ENCODE peak calls at places on chromosomes 6 and 20, in four cellular contexts. U is AG04449, G is lower leg skin, X is GM06990. C is an unnamed sample.
A peak's percentile ranks its signal among the peaks of the same experiment; 100 is the strongest.

GRCh38 chr6:102571236-102571908 is 1177.9 kb downstream of the GRIK2 start:
- DNase-seq in U (no peak), X (no peak), G (no peak), C (no peak)

GRCh38 chr20:43220612-43221011 is 30.9 kb upstream of the PTPRT start:
- DNase-seq in G (no peak), U (no peak), X (no peak), C (peak; percentile 63)

GRCh38 chr20:8156603-8157079 is 24.6 kb downstream of the PLCB1 start:
- DNase-seq in X (peak; percentile 35), U (no peak), G (no peak), C (peak; percentile 38)

GRCh38 chr6:101402618-101403002 is 9.1 kb downstream of the GRIK2 start:
- DNase-seq in X (no peak), G (no peak), U (no peak), C (no peak)

GRCh38 chr20:38649275-38649891 is 47.8 kb downstream of the ARHGAP40 start:
- DNase-seq in G (no peak), X (no peak), U (no peak), C (peak; percentile 48)

GRCh38 chr6:41747256-41748101 is at the start of gene PGC:
- DNase-seq in G (no peak), U (no peak), X (no peak), C (peak; percentile 34)

GRCh38 chr20:3696200-3696599 is 14.4 kb upstream of the ADAM33 start:
- DNase-seq in U (no peak), G (no peak), X (no peak), C (no peak)

GRCh38 chr6:75147512-75147911 is 58.3 kb downstream of the COL12A1 start:
- DNase-seq in X (peak; percentile 22), G (no peak), U (no peak), C (no peak)

GRCh38 chr6:3139090-3139903 is 18.0 kb downstream of the TUBB2A start:
- DNase-seq in U (no peak), G (peak; percentile 49), X (peak; percentile 26), C (peak; percentile 44)

GRCh38 chr6:72811971-72812421 is 190.1 kb downstream of the KCNQ5 start:
- DNase-seq in X (no peak), G (no peak), U (no peak), C (peak; percentile 33)

GRCh38 chr6:51077967-51078518 is 259.4 kb downstream of the TFAP2B start:
- DNase-seq in X (no peak), U (no peak), G (no peak), C (no peak)

GRCh38 chr6:1594495-1595200 is 15.1 kb upstream of the FOXC1 start:
- DNase-seq in U (no peak), X (no peak), G (no peak), C (no peak)

GRCh38 chr6:5302220-5302946 is 41.1 kb downstream of the FARS2 start:
- DNase-seq in U (no peak), X (peak; percentile 83), G (no peak), C (no peak)

GRCh38 chr20:23647346-23647745 is 9.6 kb upstream of the CST3 start:
- DNase-seq in G (no peak), U (no peak), X (no peak), C (no peak)

GRCh38 chr20:13397300-13397724 is 176.2 kb downstream of the ISM1 start:
- DNase-seq in X (no peak), U (peak; percentile 55), G (no peak), C (peak; percentile 12)

GRCh38 chr6:163338671-163339405 is 75.7 kb upstream of the QKI start:
- DNase-seq in G (no peak), X (no peak), U (peak; percentile 33), C (peak; percentile 61)

GRCh38 chr20:48815537-48815936 is 12.3 kb downstream of the PREX1 start:
- DNase-seq in U (no peak), G (no peak), X (no peak), C (no peak)

GRCh38 chr20:49989234-49990065 is 6.7 kb downstream of the SNAI1 start:
- DNase-seq in U (peak; percentile 34), G (peak; percentile 59), X (no peak), C (peak; percentile 88)

GRCh38 chr6:12138377-12138776 is 126.3 kb downstream of the HIVEP1 start:
- DNase-seq in U (no peak), G (no peak), X (no peak), C (peak; percentile 17)

GRCh38 chr20:23160536-23161243 is 74.6 kb upstream of the CD93 start:
- DNase-seq in U (no peak), X (no peak), G (no peak), C (peak; percentile 48)

GRCh38 chr20:44471481-44471882 is 4.2 kb upstream of the TTPAL start:
- DNase-seq in X (no peak), G (no peak), U (no peak), C (peak; percentile 71)

GRCh38 chr20:10635476-10636208 is 38.2 kb downstream of the JAG1 start:
- DNase-seq in G (no peak), X (no peak), U (no peak), C (no peak)

GRCh38 chr20:10636326-10636818 is 37.4 kb downstream of the JAG1 start:
- DNase-seq in X (no peak), U (no peak), G (no peak), C (peak; percentile 86)

GRCh38 chr20:10633708-10634107 is 40.1 kb downstream of the JAG1 start:
- DNase-seq in G (no peak), X (no peak), U (no peak), C (no peak)

GRCh38 chr20:10634190-10634589 is 39.6 kb downstream of the JAG1 start:
- DNase-seq in U (no peak), X (no peak), G (no peak), C (no peak)

GRCh38 chr20:10634683-10635411 is 39.0 kb downstream of the JAG1 start:
- DNase-seq in X (no peak), U (peak; percentile 86), G (no peak), C (no peak)
- TF ChIP-seq CTCF in X (no peak), U (no peak), G (no peak), C (no peak)

DNA sequence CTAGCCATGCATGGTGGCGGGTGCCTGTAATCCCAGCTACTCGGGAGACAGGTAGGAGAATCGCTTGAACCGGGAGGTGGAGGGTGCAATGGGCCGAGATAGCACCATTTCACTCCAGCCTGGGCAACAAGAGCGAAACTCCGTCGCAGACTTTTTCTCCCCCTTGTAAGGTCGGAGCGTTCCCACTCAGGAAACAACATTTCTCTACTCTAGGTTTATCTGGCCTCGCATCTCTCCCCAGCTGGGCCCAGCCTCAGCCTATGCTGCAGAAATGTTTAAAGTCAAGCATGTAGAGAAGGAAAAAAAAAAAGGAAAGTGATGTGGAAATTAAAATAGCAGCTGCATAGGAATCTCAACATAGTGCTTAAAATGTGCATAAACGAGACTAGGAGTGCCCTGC is 172.3 kb downstream of the TRIM27 start:
- DNase-seq in U (no peak), X (no peak), G (no peak), C (no peak)
- H3K4me3 ChIP-seq in U (no peak overlapping the region), X (no peak overlapping the region), G (no peak overlapping the region), C (no peak overlapping the region)

DNA sequence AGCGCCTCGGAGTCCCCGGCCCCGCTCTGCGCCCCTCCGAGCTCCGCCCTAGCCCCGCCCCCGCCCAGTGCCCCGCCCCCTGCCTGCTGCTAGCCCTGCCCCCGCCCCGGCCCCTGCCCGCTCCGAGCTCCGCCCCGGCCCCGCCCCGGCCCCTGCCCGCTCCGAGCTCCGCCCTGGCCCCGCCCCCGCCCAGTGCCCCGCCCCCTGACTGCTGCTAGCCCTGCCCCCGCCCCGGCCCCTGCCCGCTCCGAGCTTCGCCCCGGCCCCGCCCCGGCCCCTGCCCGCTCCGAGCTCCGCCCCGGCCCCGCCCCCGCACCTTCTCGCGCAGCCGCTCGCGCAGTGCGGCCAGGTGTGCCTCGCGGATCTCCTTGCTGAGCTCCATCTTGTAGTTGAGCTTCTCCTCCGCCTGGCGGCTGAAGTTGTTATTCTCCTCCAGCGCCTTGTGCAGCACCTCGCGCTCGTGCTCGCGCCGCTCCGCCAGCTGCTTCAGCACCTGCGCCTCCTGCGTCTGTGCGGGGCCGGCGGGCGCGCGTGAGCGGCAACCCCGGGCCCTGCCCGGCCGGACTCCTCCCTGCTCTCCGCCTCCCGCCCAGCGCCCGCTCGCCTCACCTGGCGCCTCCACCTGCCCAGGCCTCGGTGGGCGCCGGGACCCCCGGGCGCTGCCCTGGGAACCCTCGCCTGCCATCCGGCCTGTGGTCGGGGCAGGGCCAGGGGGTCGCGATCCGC is 11.3 kb downstream of the STMN3 start:
- DNase-seq in U (no peak), X (peak; percentile 89), G (peak; percentile 85), C (peak; percentile 80)
- TF ChIP-seq CTCF in U (peak; percentile 27), X (peak; percentile 52), G (peak; percentile 12), C (no peak)

GRCh38 chr6:84762220-84762940 is 2.0 kb downstream of the TBX18 start:
- DNase-seq in G (no peak), U (no peak), X (no peak), C (peak; percentile 74)
- H3K4me3 ChIP-seq in G (peak overlapping the region; percentile 43), U (peak overlapping the region; percentile 79), X (no peak overlapping the region), C (peak overlapping the region; percentile 92)

C was measured in fibroblast of pulmonary artery.